ENCODE peak calls at places on chromosomes 7 and 10, in eight cellular contexts. A, Z, Q, J, B, O, P and T are unnamed samples.

GRCh38 chr10:31961264-31961663 is 32.6 kb upstream of the ARHGAP12 start:
- DNase-seq in Z (no peak), J (no peak), B (no peak), A (no peak), O (no peak), P (no peak), Q (no peak), T (no peak)

GRCh38 chr7:56206420-56206819 is 90.2 kb upstream of the NUPR2 start:
- DNase-seq in B (no peak), Z (no peak), P (no peak), O (no peak), A (no peak), J (no peak), Q (no peak), T (no peak)

GRCh38 chr7:121540138-121540537 is 144.0 kb upstream of the FAM3C start:
- DNase-seq in O (no peak), B (no peak), A (no peak), J (no peak), Z (no peak), Q (no peak), P (no peak), T (no peak)

GRCh38 chr10:126465771-126466170 is 77.5 kb upstream of the ADAM12 start:
- DNase-seq in Z (no peak), O (no peak), A (no peak), B (peak), P (no peak), Q (no peak), J (no peak), T (no peak)

GRCh38 chr7:147419001-147419400 is 1171.6 kb upstream of the C7orf33 start:
- DNase-seq in O (no peak), J (peak), P (no peak), Q (no peak), A (no peak), B (peak), Z (no peak), T (no peak)

GRCh38 chr10:21171197-21171935 is 274.3 kb upstream of the NEBL start:
- DNase-seq in A (no peak), B (peak), O (no peak), Z (no peak), Q (no peak), J (no peak), P (no peak), T (no peak)

GRCh38 chr7:52525772-52526341 is 509.6 kb upstream of the POM121L12 start:
- DNase-seq in Q (no peak), P (no peak), O (no peak), Z (no peak), J (no peak), A (no peak), B (no peak), T (no peak)

GRCh38 chr7:143172354-143172753 is 10.9 kb upstream of the TAS2R39 start:
- DNase-seq in A (no peak), J (no peak), P (no peak), Z (no peak), Q (peak), B (peak), O (no peak), T (no peak)

GRCh38 chr7:5553298-5553877 is 129.8 kb upstream of the TNRC18 start:
- DNase-seq in Z (no peak), J (no peak), P (no peak), Q (no peak), B (no peak), A (no peak), O (no peak), T (no peak)

GRCh38 chr7:130595986-130596385 is 72.6 kb downstream of the COPG2 start:
- DNase-seq in Z (no peak), P (no peak), O (no peak), J (peak), A (no peak), Q (no peak), B (peak), T (no peak)

GRCh38 chr10:130027716-130028464 is 63.8 kb upstream of the EBF3 start:
- DNase-seq in P (no peak), Z (no peak), Q (no peak), O (peak), A (no peak), J (no peak), B (no peak), T (peak)

GRCh38 chr7:2785071-2785500 is 59.0 kb downstream of the GNA12 start:
- DNase-seq in A (no peak), Z (no peak), P (no peak), B (peak), J (peak), O (no peak), Q (no peak), T (no peak)

GRCh38 chr7:47221826-47222225 is 360.1 kb downstream of the TNS3 start:
- DNase-seq in Q (no peak), O (no peak), J (peak), A (no peak), B (no peak), P (no peak), Z (no peak), T (no peak)

GRCh38 chr7:34165927-34166550 is 260.7 kb downstream of the BMPER start:
- DNase-seq in O (no peak), Q (peak), J (peak), A (no peak), Z (no peak), P (no peak), B (peak), T (no peak)

GRCh38 chr10:62048473-62048872 is 147.0 kb downstream of the ARID5B start:
- DNase-seq in J (no peak), O (no peak), Q (no peak), Z (no peak), B (no peak), P (no peak), A (no peak), T (no peak)

GRCh38 chr7:18341756-18342155 is 153.8 kb upstream of the HDAC9 start:
- DNase-seq in P (no peak), J (no peak), Q (no peak), A (no peak), B (no peak), Z (no peak), O (no peak), T (no peak)

GRCh38 chr10:73398024-73398423 is 15.8 kb downstream of the ANXA7 start:
- DNase-seq in Z (no peak), Q (no peak), A (no peak), P (no peak), J (no peak), O (no peak), B (no peak), T (no peak)

GRCh38 chr10:43315535-43316245 is 48.8 kb upstream of the RASGEF1A start:
- DNase-seq in B (no peak), P (no peak), Z (no peak), Q (no peak), O (peak), A (no peak), J (no peak), T (no peak)

GRCh38 chr10:52316005-52316404 is 1.9 kb downstream of the DKK1 start:
- DNase-seq in O (no peak), P (no peak), Q (no peak), B (no peak), A (no peak), J (peak), Z (no peak), T (no peak)

GRCh38 chr10:30434273-30435067 is 486 bp downstream of the MAP3K8 start:
- DNase-seq in Q (peak), O (peak), A (peak), P (no peak), Z (peak), B (peak), J (peak), T (peak)

GRCh38 chr10:61784354-61785131 is 117.0 kb upstream of the ARID5B start:
- DNase-seq in P (no peak), J (no peak), B (no peak), Z (no peak), O (no peak), Q (no peak), A (no peak), T (no peak)

GRCh38 chr7:1554332-1555045 is 1.5 kb downstream of the TMEM184A start:
- DNase-seq in J (no peak), P (no peak), B (no peak), O (no peak), Z (no peak), Q (no peak), A (no peak), T (no peak)

GRCh38 chr7:47147213-47147631 is 434.7 kb downstream of the TNS3 start:
- DNase-seq in J (no peak), Z (no peak), P (no peak), Q (no peak), O (no peak), B (no peak), A (no peak), T (no peak)

GRCh38 chr10:59176241-59177030 is at the start of gene PHYHIPL:
- DNase-seq in A (peak), B (no peak), O (peak), Z (no peak), J (no peak), Q (no peak), P (no peak), T (no peak)